ENCODE peak calls at places on chromosomes 3 and 15, in six cellular contexts. A is DMS 273 treated with DMSO at 0.1 percent for 48 hours; Q is HTR-8/SVneo; K is CD4-positive, alpha-beta T cell; R is stimulated activated CD8-positive, alpha-beta memory T cell treated with anti-CD3 and anti-CD28 coated beads, Interleukin-15, amount 100 ng/mL, for 48 hours; F is CD8-positive, alpha-beta memory T cell. J is an unnamed sample.

GRCh38 chr3:13281657-13282527 is 138.2 kb downstream of the NUP210 start:
- DNase-seq in A (no peak), R (no peak), Q (peak), F (no peak), K (no peak), J (peak)

GRCh38 chr15:85756411-85757072 is 38.2 kb downstream of the KLHL25 start:
- DNase-seq in K (no peak), Q (no peak), R (no peak), F (no peak), A (no peak), J (no peak)

GRCh38 chr3:108485146-108485545 is 25.2 kb downstream of the MYH15 start:
- DNase-seq in R (no peak), F (no peak), K (no peak), Q (no peak), A (peak), J (no peak)

GRCh38 chr15:40590635-40591105 is 3.4 kb upstream of the KNL1 start:
- DNase-seq in Q (no peak), K (no peak), R (no peak), A (no peak), F (no peak), J (no peak)

GRCh38 chr3:66394261-66395249 is 106.3 kb downstream of the LRIG1 start:
- DNase-seq in Q (no peak), F (no peak), K (no peak), A (no peak), R (no peak), J (no peak)

GRCh38 chr15:63440265-63440648 is 58.6 kb upstream of the CA12 start:
- DNase-seq in F (no peak), K (no peak), A (no peak), R (no peak), Q (no peak), J (no peak)

GRCh38 chr15:67189326-67190051 is 65.0 kb downstream of the AAGAB start:
- DNase-seq in A (no peak), K (no peak), F (no peak), R (no peak), Q (no peak), J (no peak)

GRCh38 chr3:125067225-125067624 is 11.4 kb upstream of the HEG1 start:
- DNase-seq in K (no peak), Q (no peak), R (no peak), F (no peak), A (no peak), J (no peak)

GRCh38 chr15:61748529-61748928 is 311.7 kb downstream of the VPS13C start:
- DNase-seq in K (no peak), R (no peak), Q (no peak), A (no peak), F (no peak), J (no peak)

GRCh38 chr15:45550436-45550835 is 27.9 kb upstream of the SLC30A4 start:
- DNase-seq in A (no peak), Q (no peak), K (no peak), R (no peak), F (no peak), J (no peak)

J was measured in COLO829.